ENCODE peak calls at places on chromosomes 2 and 18, in four cellular contexts. T is activated B cell treated with CpG ODN at 0.5 μM for 24 hours, W is CMK, V is C1 segment of cervical spinal cord. A is an unnamed sample.

GRCh38 chr2:180572346-180572745 is 408.1 kb upstream of the UBE2E3 start:
- DNase-seq in V (no peak), T (no peak), W (no peak), A (no peak)

GRCh38 chr2:7904319-7904718 is 777.5 kb upstream of the ID2 start:
- DNase-seq in V (no peak), T (no peak), W (no peak), A (no peak)

GRCh38 chr2:239889641-239890055 is 135.5 kb downstream of the NDUFA10 start:
- DNase-seq in W (no peak), V (peak; percentile 15), T (no peak), A (no peak)

GRCh38 chr2:241352227-241352626 is 3.9 kb upstream of the FARP2 start:
- DNase-seq in V (no peak), T (no peak), W (no peak), A (no peak)

GRCh38 chr2:39469807-39470206 is 32.7 kb upstream of the MAP4K3 start:
- DNase-seq in V (no peak), W (no peak), T (no peak), A (no peak)

GRCh38 chr18:6058941-6059340 is 163.6 kb upstream of the TMEM200C start:
- DNase-seq in T (no peak), W (no peak), V (no peak), A (no peak)

GRCh38 chr2:232537079-232537478 is 2.4 kb upstream of the CHRNG start:
- DNase-seq in W (no peak), V (no peak), T (no peak), A (no peak)

GRCh38 chr2:23761638-23762037 is 165.3 kb downstream of the ATAD2B start:
- DNase-seq in W (no peak), T (no peak), V (no peak), A (no peak)

GRCh38 chr2:236677368-236677767 is 107.7 kb downstream of the ACKR3 start:
- DNase-seq in V (no peak), T (no peak), W (no peak), A (no peak)

GRCh38 chr2:238903141-238903540 is 55.3 kb downstream of the TWIST2 start:
- DNase-seq in T (no peak), W (no peak), V (no peak), A (no peak)

GRCh38 chr2:37671816-37672103 is 318 bp upstream of the CDC42EP3 start:
- DNase-seq in T (no peak), W (no peak), V (peak; percentile 51), A (no peak)

GRCh38 chr2:72794572-72794971 is 31.3 kb downstream of the EXOC6B start:
- DNase-seq in T (no peak), W (no peak), V (no peak), A (no peak)

GRCh38 chr2:17879137-17879912 is 858 bp downstream of the KCNS3 start:
- DNase-seq in T (peak; percentile 30), V (peak; percentile 48), W (no peak), A (peak; percentile 76)

GRCh38 chr2:43222472-43223146 is 3.8 kb downstream of the ZFP36L2 start:
- DNase-seq in V (no peak), T (no peak), W (no peak), A (no peak)

GRCh38 chr2:196336715-196337617 is 165.6 kb upstream of the STK17B start:
- DNase-seq in W (no peak), V (no peak), T (no peak), A (no peak)

GRCh38 chr2:239376942-239377531 is 23.8 kb downstream of the HDAC4 start:
- DNase-seq in T (no peak), V (no peak), W (no peak), A (no peak)

GRCh38 chr18:28177828-28178635 is 1.1 kb upstream of the CDH2 start:
- DNase-seq in W (no peak), V (peak; percentile 83), T (no peak), A (no peak)

GRCh38 chr2:161005170-161005569 is 155.1 kb upstream of the TANK start:
- DNase-seq in T (no peak), V (no peak), W (no peak), A (no peak)

GRCh38 chr2:140600116-140600515 is 1530.7 kb downstream of the LRP1B start:
- DNase-seq in T (no peak), V (no peak), W (no peak), A (no peak)

GRCh38 chr2:77397763-77398162 is 124.4 kb downstream of the LRRTM4 start:
- DNase-seq in W (no peak), T (no peak), V (no peak), A (no peak)

GRCh38 chr2:185979546-185980071 is 241.0 kb downstream of the FSIP2 start:
- DNase-seq in W (no peak), T (no peak), V (no peak), A (no peak)

GRCh38 chr2:126657146-126657635 is 1.2 kb downstream of the GYPC start:
- DNase-seq in T (no peak), V (no peak), W (no peak), A (no peak)

GRCh38 chr18:77103991-77104521 is 28.5 kb downstream of the MBP start:
- DNase-seq in T (no peak), W (no peak), V (no peak), A (no peak)

GRCh38 chr2:180676520-180676919 is 303.9 kb upstream of the UBE2E3 start:
- DNase-seq in W (no peak), T (no peak), V (no peak), A (no peak)

GRCh38 chr2:233832414-233832813 is 21.9 kb downstream of the HJURP start:
- DNase-seq in V (no peak), W (no peak), T (no peak), A (no peak)

GRCh38 chr18:70641156-70641775 is 352.4 kb downstream of the SOCS6 start:
- DNase-seq in W (no peak), T (no peak), V (peak; percentile 7), A (no peak)

GRCh38 chr2:232942831-232943230 is 70.2 kb downstream of the NGEF start:
- DNase-seq in W (no peak), V (no peak), T (no peak), A (no peak)

GRCh38 chr2:162795312-162795711 is 43.3 kb downstream of the KCNH7 start:
- DNase-seq in W (no peak), V (no peak), T (no peak), A (peak; percentile 2)

A was measured in iPS DF 19.7.